ENCODE peak calls at places on chromosomes 6 and 20, in ten cellular contexts. F is fibroblast of the conjunctiva; S is HS-27A; C is D341Med; D is BJ; I is KBM-7; L is GM20000; P is stimulated activated CD4-positive, alpha-beta T cell treated with anti-CD3 and anti-CD28 coated beads, Interleukin-4, amount 100 ng/mL, for 48 hours; G is left ventricle myocardium superior; Z is AG09319. B is an unnamed sample.

GRCh38 chr20:63312690-63313348 is 19.8 kb downstream of the COL20A1 start:
- DNase-seq in D (no peak), Z (no peak), F (no peak), I (no peak), L (no peak), S (no peak), G (peak; percentile 79), P (no peak), C (no peak), B (peak; percentile 60)

GRCh38 chr6:28269492-28269891 is 2.5 kb downstream of the ZSCAN26 start:
- DNase-seq in P (no peak), S (peak; percentile 54), C (no peak), L (no peak), F (peak; percentile 68), D (peak; percentile 55), G (no peak), Z (no peak), I (no peak), B (no peak)

GRCh38 chr6:132414761-132415160 is 13.5 kb upstream of the MOXD1 start:
- DNase-seq in P (no peak), L (no peak), S (no peak), Z (no peak), G (peak; percentile 36), C (no peak), F (no peak), D (no peak), I (no peak), B (no peak)

GRCh38 chr6:155050311-155050710 is 55.2 kb downstream of the TIAM2 start:
- DNase-seq in I (no peak), F (no peak), Z (no peak), L (peak; percentile 54), D (no peak), G (no peak), P (peak; percentile 24), S (no peak), C (no peak), B (no peak)

GRCh38 chr6:21914121-21914973 is 320.8 kb downstream of the SOX4 start:
- DNase-seq in L (peak; percentile 11), S (no peak), P (peak; percentile 40), F (no peak), C (no peak), Z (no peak), G (peak; percentile 75), I (no peak), D (no peak), B (peak; percentile 80)

GRCh38 chr6:38209291-38209865 is 389.9 kb downstream of the ZFAND3 start:
- DNase-seq in D (no peak), S (no peak), I (peak; percentile 2), Z (no peak), L (no peak), F (no peak), C (no peak), P (no peak), G (no peak), B (no peak)

GRCh38 chr6:88157106-88157505 is 9.0 kb downstream of the CNR1 start:
- DNase-seq in D (no peak), Z (no peak), L (no peak), C (no peak), F (no peak), I (no peak), G (no peak), S (no peak), P (no peak), B (no peak)

GRCh38 chr6:97669191-97669651 is 386.2 kb upstream of the MMS22L start:
- DNase-seq in D (no peak), G (peak; percentile 44), P (peak; percentile 3), F (no peak), C (peak; percentile 61), L (peak; percentile 77), S (no peak), Z (no peak), I (peak; percentile 1), B (peak; percentile 43)

GRCh38 chr20:25306991-25307903 is 59.4 kb downstream of the PYGB start:
- DNase-seq in I (no peak), Z (no peak), D (no peak), G (peak; percentile 22), F (no peak), S (no peak), P (no peak), L (no peak), C (no peak), B (no peak)

GRCh38 chr6:146891615-146892265 is 293.0 kb downstream of the ADGB start:
- DNase-seq in P (no peak), I (no peak), Z (no peak), F (no peak), L (no peak), S (no peak), D (no peak), C (no peak), G (no peak), B (no peak)

GRCh38 chr20:23550227-23550626 is 18.1 kb downstream of the CST9L start:
- DNase-seq in G (no peak), C (no peak), F (no peak), P (no peak), I (no peak), L (no peak), D (no peak), S (no peak), Z (no peak), B (no peak)

GRCh38 chr6:71383891-71384489 is 95.4 kb downstream of the OGFRL1 start:
- DNase-seq in S (no peak), P (peak; percentile 3), I (peak; percentile 52), F (peak; percentile 41), D (no peak), L (peak; percentile 6), Z (peak; percentile 25), G (no peak), C (peak; percentile 14), B (no peak)

B was measured in left cardiac atrium.